ENCODE peak calls at places on chromosome 11, in nine cellular contexts. T is thoracic aorta; Y is neural progenitor cell; H is neuronal stem cell; V is CD8-positive, alpha-beta memory T cell; E is Peyer's patch; Z is brain microvascular endothelial cell; J is kidney; C is aorta. U is an unnamed sample.
A peak's percentile ranks its signal among the peaks of the same experiment; 100 is the strongest.

GRCh38 chr11:87437844-87438223 is 400.1 kb downstream of the TMEM135 start:
- DNase-seq in T (no peak), Y (no peak), H (no peak), V (no peak), E (no peak), Z (no peak), J (no peak), C (no peak), U (no peak)

GRCh38 chr11:73356979-73357739 is 19.0 kb upstream of the RELT start:
- DNase-seq in T (no peak), Y (no peak), H (no peak), V (no peak), E (no peak), Z (no peak), J (no peak), C (no peak), U (no peak)

GRCh38 chr11:106670069-106670468 is 348.2 kb downstream of the GUCY1A2 start:
- DNase-seq in T (no peak), Y (no peak), H (no peak), V (no peak), E (no peak), Z (no peak), J (no peak), C (no peak), U (no peak)

GRCh38 chr11:72824811-72825505 is 10.7 kb downstream of the ATG16L2 start:
- DNase-seq in T (no peak), Y (no peak), H (no peak), V (no peak), E (peak; percentile 43), Z (no peak), J (no peak), C (no peak), U (no peak)

GRCh38 chr11:125036933-125037332 is 26.2 kb upstream of the SLC37A2 start:
- DNase-seq in T (no peak), Y (no peak), H (no peak), V (no peak), E (no peak), Z (peak; percentile 84), J (no peak), C (no peak), U (no peak)

GRCh38 chr11:66172146-66172545 is 96.3 kb upstream of the RAB1B start:
- DNase-seq in T (no peak), Y (no peak), H (no peak), V (no peak), E (no peak), Z (peak; percentile 85), J (no peak), C (no peak), U (no peak)

GRCh38 chr11:27914080-27914479 is 193.9 kb downstream of the KIF18A start:
- DNase-seq in T (no peak), Y (no peak), H (no peak), V (no peak), E (no peak), Z (no peak), J (no peak), C (no peak), U (no peak)

GRCh38 chr11:72836111-72836510 is 21.9 kb downstream of the ATG16L2 start:
- DNase-seq in T (no peak), Y (no peak), H (no peak), V (no peak), E (no peak), Z (no peak), J (no peak), C (no peak), U (peak; percentile 54)

GRCh38 chr11:101915811-101916291 is 471 bp downstream of the ANGPTL5 start:
- DNase-seq in T (no peak), Y (peak; percentile 29), H (no peak), V (no peak), E (no peak), Z (peak; percentile 48), J (no peak), C (no peak), U (no peak)

GRCh38 chr11:102309621-102310541 is 7.4 kb upstream of the BIRC3 start:
- DNase-seq in T (no peak), Y (peak; percentile 35), H (no peak), V (no peak), E (no peak), Z (no peak), J (no peak), C (no peak), U (no peak)

GRCh38 chr11:124915541-124916369 is 3.3 kb upstream of the HEPN1 start:
- DNase-seq in T (no peak), Y (no peak), H (no peak), V (no peak), E (no peak), Z (peak; percentile 66), J (no peak), C (no peak), U (no peak)

GRCh38 chr11:44562836-44563460 is 2.5 kb upstream of the CD82 start:
- DNase-seq in T (no peak), Y (no peak), H (no peak), V (no peak), E (no peak), Z (no peak), J (no peak), C (no peak), U (no peak)

GRCh38 chr11:44564198-44564597 is 1.3 kb upstream of the CD82 start:
- DNase-seq in T (no peak), Y (no peak), H (no peak), V (no peak), E (peak; percentile 81), Z (no peak), J (peak; percentile 76), C (no peak), U (no peak)

GRCh38 chr11:44565008-44565745 is at the start of gene CD82:
- DNase-seq in T (peak; percentile 100), Y (peak; percentile 100), H (peak; percentile 99), V (peak; percentile 97), E (peak; percentile 100), Z (peak; percentile 99), J (peak; percentile 100), C (peak; percentile 100), U (peak; percentile 100)

GRCh38 chr11:44564653-44565007 is 833 bp upstream of the CD82 start:
- DNase-seq in T (peak; percentile 83), Y (no peak), H (no peak), V (no peak), E (peak; percentile 82), Z (peak; percentile 65), J (peak; percentile 95), C (peak; percentile 94), U (peak; percentile 88)

DNA sequence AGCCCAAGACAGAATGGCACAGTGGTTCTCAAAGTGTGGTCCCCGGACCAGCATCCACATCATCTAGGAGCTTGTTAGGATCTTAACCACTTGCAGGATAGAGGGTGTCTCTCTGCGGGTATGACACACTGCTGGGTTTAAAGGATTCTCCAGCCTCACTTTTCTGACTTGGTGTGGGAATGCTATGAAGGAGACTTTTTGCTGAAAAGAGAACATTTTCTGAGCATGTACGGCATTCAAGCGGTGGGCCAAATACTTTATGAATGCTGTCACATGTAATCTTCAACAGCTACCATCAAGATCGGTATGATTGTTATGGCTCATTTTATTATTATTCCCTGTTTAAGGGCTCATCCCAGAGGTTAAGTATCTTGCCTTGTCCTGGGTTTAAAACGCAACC is 1.7 kb upstream of the CD82 start:
- DNase-seq in T (no peak), Y (no peak), H (no peak), V (no peak), E (no peak), Z (peak; percentile 70), J (no peak), C (no peak), U (no peak)
- H3K27ac ChIP-seq in T (peak overlapping the region; percentile 99), Y (no peak overlapping the region), H (no peak overlapping the region), V (no peak overlapping the region), E (peak overlapping the region; percentile 83), Z (peak overlapping the region; percentile 88), J (peak overlapping the region; percentile 91), C (peak overlapping the region; percentile 90), U (peak overlapping the region; percentile 98)

GRCh38 chr11:3669742-3670183 is 1.4 kb downstream of the CHRNA10 start:
- DNase-seq in T (no peak), Y (no peak), H (no peak), V (no peak), E (no peak), Z (no peak), J (no peak), C (no peak), U (no peak)
- H3K4me3 ChIP-seq in T (no peak overlapping the region), Y (no peak overlapping the region), H (no peak overlapping the region), V (no peak overlapping the region), E (no peak overlapping the region), Z (no peak overlapping the region), J (no peak overlapping the region), C (no peak overlapping the region), U (no peak overlapping the region)

GRCh38 chr11:47318166-47318565 is 34.3 kb downstream of the MYBPC3 start:
- DNase-seq in T (no peak), Y (no peak), H (no peak), V (no peak), E (no peak), Z (no peak), J (no peak), C (no peak), U (no peak)
- H3K36me3 ChIP-seq in T (peaks cover 22% of the 10 kb centered on the region), Y (no peaks in the 10 kb centered on the region), H (no peaks in the 10 kb centered on the region), V (peaks cover 30% of the 10 kb centered on the region), E (peaks cover 65% of the 10 kb centered on the region), Z (peaks cover 25% of the 10 kb centered on the region), J (peaks cover 26% of the 10 kb centered on the region), C (no peaks in the 10 kb centered on the region), U (peaks cover 68% of the 10 kb centered on the region)

DNA sequence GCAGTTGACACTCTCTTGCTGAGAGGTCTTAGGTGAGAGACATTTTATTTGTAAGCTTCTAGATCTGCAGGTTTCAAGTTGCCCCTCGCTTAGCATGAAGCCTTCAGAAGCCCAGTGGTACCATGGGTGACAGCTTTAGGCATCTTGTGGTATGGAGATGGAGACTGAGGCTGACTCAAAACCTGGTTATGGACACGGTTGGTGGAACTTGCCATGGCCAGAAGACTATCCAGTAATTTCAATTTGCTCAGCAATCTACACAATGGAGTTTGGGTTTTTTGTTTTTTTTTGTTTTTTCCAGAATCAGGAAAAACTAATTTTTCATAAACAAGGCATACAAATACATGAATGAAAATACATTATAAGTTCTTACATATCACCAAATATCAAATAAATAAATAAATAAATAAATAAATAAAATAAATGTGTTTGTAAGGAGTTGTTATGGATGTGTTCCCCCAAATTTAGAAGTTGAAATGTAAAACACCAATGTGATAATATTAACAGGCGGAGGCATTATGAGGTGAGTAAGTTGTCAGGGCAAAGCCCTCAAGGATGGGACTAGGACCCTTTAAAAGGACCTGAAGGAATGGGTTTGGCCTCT is 22.6 kb downstream of the ETS1 start:
- DNase-seq in T (no peak), Y (no peak), H (no peak), V (no peak), E (no peak), Z (no peak), J (no peak), C (no peak), U (no peak)
- H3K27ac ChIP-seq in T (no peak overlapping the region), Y (no peak overlapping the region), H (no peak overlapping the region), V (no peak overlapping the region), E (peak overlapping the region; percentile 42), Z (no peak overlapping the region), J (no peak overlapping the region), C (no peak overlapping the region), U (no peak overlapping the region)

DNA sequence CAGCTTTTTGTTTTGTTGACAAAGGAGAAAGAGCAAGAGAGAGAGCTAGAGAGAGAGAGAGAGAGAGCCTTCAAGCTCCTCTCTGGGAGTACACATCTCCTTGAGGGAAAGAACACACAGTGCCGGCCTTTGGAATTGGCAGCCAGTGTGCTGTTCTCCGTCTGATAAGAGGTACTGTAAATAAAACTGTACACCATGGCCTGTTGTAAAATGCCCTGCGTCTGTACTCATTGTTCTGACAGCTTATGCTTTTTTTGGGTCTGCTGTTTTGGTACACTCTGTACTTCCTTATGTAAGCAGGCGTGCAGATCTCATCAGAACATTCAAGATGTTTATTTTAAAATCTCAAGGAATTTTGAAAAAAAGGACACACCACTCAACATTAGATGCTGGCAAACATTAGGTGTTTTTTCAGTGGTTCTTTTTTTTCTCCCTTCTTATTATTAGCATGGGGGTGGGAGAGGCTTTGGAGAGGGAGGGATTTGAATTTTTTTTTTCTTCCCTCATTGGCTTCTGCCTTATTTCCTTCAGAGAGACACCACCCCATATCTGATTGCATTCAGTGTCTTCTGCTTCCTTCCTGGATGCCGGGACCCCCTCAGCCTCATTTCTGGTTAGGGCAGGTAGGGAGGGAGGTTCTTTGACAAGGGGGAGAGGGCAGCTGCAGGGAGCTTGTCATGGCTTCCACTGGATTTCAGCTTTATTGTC is 116.8 kb upstream of the NNMT start:
- DNase-seq in T (peak; percentile 78), Y (no peak), H (no peak), V (no peak), E (peak; percentile 94), Z (peak; percentile 68), J (peak; percentile 94), C (peak; percentile 72), U (peak; percentile 84)
- H3K4me3 ChIP-seq in T (peak overlapping the region; percentile 60), Y (no peak overlapping the region), H (no peak overlapping the region), V (no peak overlapping the region), E (peak overlapping the region; percentile 1), Z (peak overlapping the region; percentile 20), J (peak overlapping the region; percentile 58), C (peak overlapping the region; percentile 66), U (peak overlapping the region; percentile 49)

U was measured in lower lobe of right lung.